ENCODE peak calls at places on chromosome X, in nine cellular contexts. D is uterus; B is CD8-positive, alpha-beta T cell; F is neural progenitor cell; C is spleen; W is fibroblast of lung; O is ovary; E is mammary epithelial cell; J is pancreas. P is an unnamed sample. For H3K4me1, the result is how much of the 10 kb centered on the place peaks cover.

GRCh38 chrX:115533485-115533884 is 27.5 kb upstream of the PLS3 start:
- DNase-seq in D (no peak), B (no peak), F (no peak), C (no peak), W (peak), O (no peak), E (no peak), J (no peak), P (no peak)

GRCh38 chrX:132092439-132093065 is 35.3 kb downstream of the FRMD7 start:
- DNase-seq in D (peak), B (peak), F (peak), C (no peak), W (peak), O (no peak), E (peak), J (peak), P (peak)

GRCh38 chrX:128816919-128817318 is 706.4 kb downstream of the SMARCA1 start:
- DNase-seq in D (no peak), B (no peak), F (peak), C (no peak), W (no peak), O (no peak), E (no peak), J (no peak), P (no peak)

GRCh38 chrX:120452131-120452530 is 17.0 kb downstream of the LAMP2 start:
- DNase-seq in D (no peak), B (no peak), F (peak), C (no peak), W (peak), O (no peak), E (no peak), J (no peak), P (no peak)

GRCh38 chrX:12814434-12814833 is 23.2 kb downstream of the PRPS2 start:
- DNase-seq in D (no peak), B (no peak), F (peak), C (no peak), W (peak), O (no peak), E (peak), J (no peak), P (no peak)

GRCh38 chrX:1248381-1249061 is 20.1 kb upstream of the CSF2RA start:
- DNase-seq in D (no peak), B (no peak), F (peak), C (peak), W (no peak), O (no peak), E (no peak), J (no peak), P (no peak)

GRCh38 chrX:75784689-75785491 is at the start of gene MAGEE2:
- DNase-seq in D (peak), B (no peak), F (no peak), C (peak), W (no peak), O (peak), E (no peak), J (peak), P (no peak)

GRCh38 chrX:115400960-115401359 is 111.4 kb downstream of the LUZP4 start:
- DNase-seq in D (no peak), B (no peak), F (peak), C (no peak), W (no peak), O (no peak), E (no peak), J (no peak), P (no peak)

GRCh38 chrX:129600981-129601424 is 53.8 kb downstream of the APLN start:
- DNase-seq in D (no peak), B (peak), F (peak), C (no peak), W (peak), O (peak), E (peak), J (no peak), P (no peak)

GRCh38 chrX:134715930-134716619 is 57.8 kb upstream of the PLAC1 start:
- DNase-seq in D (no peak), B (no peak), F (no peak), C (no peak), W (no peak), O (no peak), E (no peak), J (peak), P (no peak)

GRCh38 chrX:119880552-119881437 is 9.2 kb downstream of the NDUFA1 start:
- DNase-seq in D (no peak), B (no peak), F (peak), C (no peak), W (peak), O (no peak), E (peak), J (no peak), P (no peak)

GRCh38 chrX:18769812-18770573 is 62.5 kb downstream of the PPEF1 start:
- DNase-seq in D (no peak), B (no peak), F (peak), C (no peak), W (peak), O (no peak), E (no peak), J (no peak), P (no peak)

GRCh38 chrX:39755152-39756032 is 342.4 kb downstream of the BCOR start:
- DNase-seq in D (peak), B (no peak), F (peak), C (no peak), W (peak), O (peak), E (peak), J (peak), P (no peak)

GRCh38 chrX:82092307-82092706 is 890.4 kb downstream of the SH3BGRL start:
- DNase-seq in D (no peak), B (no peak), F (no peak), C (no peak), W (no peak), O (no peak), E (no peak), J (no peak), P (no peak)

GRCh38 chrX:114841051-114841450 is 176.4 kb downstream of the IL13RA2 start:
- DNase-seq in D (no peak), B (no peak), F (no peak), C (no peak), W (no peak), O (no peak), E (peak), J (no peak), P (no peak)

DNA sequence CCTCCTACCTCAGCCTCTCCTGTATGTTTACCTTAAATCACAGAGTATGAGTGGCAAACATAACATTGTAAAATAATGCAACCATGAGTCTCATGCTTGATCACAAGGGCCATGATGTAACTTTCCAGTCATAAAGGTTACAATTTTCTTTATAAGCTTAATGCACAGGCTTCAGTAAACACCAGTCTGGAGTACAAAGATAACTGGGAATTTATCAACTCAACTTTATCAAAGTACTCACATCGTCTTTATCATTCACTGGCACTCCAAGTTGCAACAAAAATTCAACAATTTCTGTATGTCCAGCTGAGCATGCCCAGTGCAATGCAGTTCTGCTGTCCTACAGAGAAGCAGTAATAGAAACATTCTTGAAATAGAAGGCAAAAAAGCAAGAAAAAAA is 2.8 kb downstream of the PSMD10 start:
- DNase-seq in D (no peak), B (no peak), F (no peak), C (no peak), W (no peak), O (no peak), E (no peak), J (no peak), P (no peak)
- H3K27ac ChIP-seq in D (no peak), B (no peak), F (no peak), C (no peak), W (no peak), O (no peak), E (no peak), J (no peak), P (no peak)

DNA sequence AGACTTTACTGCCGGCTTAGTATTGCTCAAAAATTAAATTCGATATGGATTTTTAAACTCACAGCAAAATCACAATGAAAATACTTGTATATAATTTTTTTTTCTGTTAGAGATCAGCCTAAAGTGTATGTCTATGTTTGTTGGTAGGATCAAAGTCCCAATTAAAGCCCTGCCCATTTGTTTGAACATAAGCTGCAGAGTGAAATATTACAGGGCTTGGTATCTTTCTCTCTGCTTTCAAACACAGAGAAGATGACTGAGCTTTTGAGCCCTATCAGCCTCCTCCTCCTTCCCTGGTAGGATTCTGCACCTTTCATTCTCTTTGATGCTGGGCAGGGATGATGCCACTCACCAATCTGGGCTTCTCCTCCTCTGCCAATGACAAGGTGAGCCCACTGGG is 345.4 kb downstream of the PPP1R2C start:
- DNase-seq in D (no peak), B (no peak), F (no peak), C (no peak), W (no peak), O (no peak), E (no peak), J (no peak), P (no peak)
- H3K4me1 ChIP-seq in D (under half), B (under half), F (under half), C (under half), W (under half), O (under half), E (under half), J (under half), P (under half)

DNA sequence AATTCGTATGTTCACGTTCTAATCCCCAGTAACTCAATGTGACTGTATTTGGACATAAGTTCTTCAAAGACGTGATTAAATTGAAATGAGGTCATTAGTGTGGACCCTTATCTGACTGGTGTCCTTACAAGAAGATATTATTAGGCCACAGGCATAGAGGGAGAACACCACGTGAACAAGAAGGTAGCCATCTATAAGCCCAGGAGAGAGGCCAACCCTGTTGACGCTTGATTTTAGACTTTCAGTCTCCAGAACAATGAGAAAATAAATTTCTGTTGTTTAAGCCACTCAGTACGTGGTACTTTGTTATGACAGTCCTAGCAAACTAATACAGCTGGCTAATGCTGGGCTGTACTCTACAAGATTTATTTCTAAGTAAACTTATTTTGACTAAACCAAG is 1.5 kb upstream of the EIF1AX start:
- DNase-seq in D (no peak), B (no peak), F (no peak), C (no peak), W (no peak), O (no peak), E (no peak), J (no peak), P (no peak)
- H3K4me3 ChIP-seq in D (no peak), B (no peak), F (no peak), C (no peak), W (no peak), O (no peak), E (no peak), J (no peak), P (no peak)

GRCh38 chrX:136147966-136148365 is 633 bp downstream of the FHL1 start:
- DNase-seq in D (peak), B (no peak), F (peak), C (no peak), W (no peak), O (peak), E (no peak), J (no peak), P (no peak)

GRCh38 chrX:136148391-136148790 is 1.1 kb downstream of the FHL1 start:
- DNase-seq in D (no peak), B (no peak), F (no peak), C (no peak), W (no peak), O (no peak), E (no peak), J (no peak), P (no peak)

GRCh38 chrX:136143714-136144113 is 3.6 kb upstream of the FHL1 start:
- DNase-seq in D (no peak), B (no peak), F (no peak), C (no peak), W (no peak), O (no peak), E (no peak), J (no peak), P (no peak)

GRCh38 chrX:136146614-136147319 is 566 bp upstream of the FHL1 start:
- DNase-seq in D (peak), B (no peak), F (peak), C (peak), W (no peak), O (peak), E (no peak), J (no peak), P (no peak)

DNA sequence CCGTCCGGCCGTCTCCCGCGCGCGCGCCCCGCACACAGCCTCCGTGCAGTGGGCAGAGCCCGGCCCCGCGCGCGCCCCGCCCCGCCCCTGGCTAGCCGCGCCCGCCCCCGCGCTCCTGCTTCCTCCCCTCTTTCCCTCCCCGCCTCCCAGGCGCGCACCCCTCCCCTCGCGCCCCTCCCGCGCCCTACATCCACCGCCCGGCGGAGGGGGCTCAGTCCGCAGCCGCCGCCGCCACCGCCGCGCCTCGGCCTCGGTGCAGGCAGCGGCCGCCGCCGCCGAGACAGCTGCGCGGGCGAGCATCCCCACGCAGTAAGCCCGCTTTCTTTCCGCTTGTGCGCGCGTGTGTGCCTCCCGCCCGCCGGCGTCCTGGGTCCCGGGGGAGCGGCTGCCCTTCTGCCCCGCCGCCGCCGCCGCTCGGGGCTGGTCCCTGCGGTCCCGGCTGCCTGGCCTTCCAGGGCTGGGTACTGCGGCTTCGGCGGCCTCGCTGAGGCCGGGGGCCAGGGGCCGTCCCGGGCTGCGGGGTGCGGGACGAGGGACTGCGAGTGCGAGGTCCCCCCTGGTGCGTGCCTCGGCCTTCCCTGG is at the start of gene FHL1:
- DNase-seq in D (peak), B (no peak), F (peak), C (peak), W (peak), O (peak), E (no peak), J (peak), P (peak)
- H3K27ac ChIP-seq in D (peak), B (peak), F (no peak), C (peak), W (peak), O (peak), E (no peak), J (no peak), P (peak)

P was measured in effector memory CD4-positive, alpha-beta T cell.